ENCODE peak calls at places on chromosome 21, in eight cellular contexts. C, H, D, J, B, Y, M and W are unnamed samples.

GRCh38 chr21:14070049-14070893 is 140.5 kb downstream of the LIPI start:
- DNase-seq in C (no peak), H (no peak), D (no peak), J (no peak), B (no peak), Y (no peak), M (no peak), W (no peak)

GRCh38 chr21:41952568-41953248 is 1.1 kb downstream of the C2CD2 start:
- DNase-seq in C (peak), H (no peak), D (no peak), J (no peak), B (no peak), Y (no peak), M (no peak), W (no peak)

GRCh38 chr21:29215709-29216108 is 83.0 kb upstream of the BACH1 start:
- DNase-seq in C (no peak), H (no peak), D (no peak), J (no peak), B (no peak), Y (no peak), M (no peak), W (no peak)

GRCh38 chr21:46295996-46296752 is 10.0 kb downstream of the YBEY start:
- DNase-seq in C (no peak), H (no peak), D (peak), J (peak), B (no peak), Y (peak), M (no peak), W (peak)

GRCh38 chr21:44382536-44382935 is 29.1 kb downstream of the TRPM2 start:
- DNase-seq in C (no peak), H (no peak), D (no peak), J (no peak), B (no peak), Y (no peak), M (no peak), W (no peak)

GRCh38 chr21:27079807-27080206 is 112.9 kb upstream of the ADAMTS5 start:
- DNase-seq in C (no peak), H (no peak), D (no peak), J (no peak), B (no peak), Y (no peak), M (no peak), W (no peak)

GRCh38 chr21:29849735-29850176 is 90.0 kb downstream of the GRIK1 start:
- DNase-seq in C (peak), H (peak), D (peak), J (peak), B (no peak), Y (no peak), M (peak), W (peak)

GRCh38 chr21:31425158-31425557 is 81.1 kb upstream of the TIAM1 start:
- DNase-seq in C (no peak), H (no peak), D (no peak), J (no peak), B (no peak), Y (no peak), M (no peak), W (no peak)

GRCh38 chr21:16422702-16423101 is 692.9 kb downstream of the USP25 start:
- DNase-seq in C (no peak), H (no peak), D (no peak), J (no peak), B (no peak), Y (no peak), M (peak), W (no peak)

GRCh38 chr21:44618504-44618903 is 6.6 kb downstream of the KRTAP10-8 start:
- DNase-seq in C (no peak), H (no peak), D (no peak), J (peak), B (no peak), Y (no peak), M (no peak), W (no peak)